ENCODE peak calls at places on chromosome 10, in five cellular contexts. S, N, D, Y and L are unnamed samples.

GRCh38 chr10:125017547-125018298 is 75.8 kb downstream of the ZRANB1 start:
- DNase-seq in S (no peak), N (no peak), D (no peak), Y (no peak), L (no peak)

GRCh38 chr10:123427386-123427785 is 238.8 kb upstream of the GPR26 start:
- DNase-seq in S (peak; percentile 47), N (peak; percentile 9), D (no peak), Y (no peak), L (no peak)

GRCh38 chr10:113610636-113611601 is 52.9 kb downstream of the NRAP start:
- DNase-seq in S (no peak), N (no peak), D (no peak), Y (no peak), L (no peak)

GRCh38 chr10:78875331-78875877 is 193.4 kb upstream of the ZMIZ1 start:
- DNase-seq in S (no peak), N (no peak), D (no peak), Y (no peak), L (no peak)

GRCh38 chr10:123642293-123642692 is 23.9 kb upstream of the GPR26 start:
- DNase-seq in S (peak; percentile 5), N (no peak), D (no peak), Y (no peak), L (no peak)

GRCh38 chr10:5070648-5071410 is 23.4 kb upstream of the AKR1C3 start:
- DNase-seq in S (no peak), N (no peak), D (no peak), Y (no peak), L (no peak)

GRCh38 chr10:80292607-80293239 is 3.3 kb upstream of the MAT1A start:
- DNase-seq in S (no peak), N (no peak), D (no peak), Y (no peak), L (no peak)

GRCh38 chr10:122132882-122133634 is 138.0 kb upstream of the BTBD16 start:
- DNase-seq in S (no peak), N (no peak), D (no peak), Y (no peak), L (no peak)

GRCh38 chr10:124288928-124289921 is 129.5 kb downstream of the OAT start:
- DNase-seq in S (no peak), N (no peak), D (no peak), Y (no peak), L (no peak)

GRCh38 chr10:122301055-122301810 is 30.1 kb downstream of the BTBD16 start:
- DNase-seq in S (no peak), N (no peak), D (no peak), Y (no peak), L (no peak)

GRCh38 chr10:19782430-19783089 is 33.7 kb upstream of the PLXDC2 start:
- DNase-seq in S (no peak), N (no peak), D (no peak), Y (no peak), L (no peak)

GRCh38 chr10:130854151-130854550 is 457.4 kb downstream of the TCERG1L start:
- DNase-seq in S (no peak), N (peak; percentile 0), D (no peak), Y (no peak), L (no peak)

GRCh38 chr10:121900443-121901174 is 27.2 kb downstream of the ATE1 start:
- DNase-seq in S (peak; percentile 72), N (peak; percentile 48), D (no peak), Y (peak; percentile 42), L (no peak)

GRCh38 chr10:129491123-129491734 is 24.2 kb downstream of the MGMT start:
- DNase-seq in S (peak; percentile 12), N (no peak), D (no peak), Y (no peak), L (no peak)

GRCh38 chr10:88012627-88013026 is 149.2 kb downstream of the PTEN start:
- DNase-seq in S (no peak), N (no peak), D (no peak), Y (no peak), L (no peak)

GRCh38 chr10:49298666-49298989 is 342 bp upstream of the C10orf71 start:
- DNase-seq in S (peak; percentile 35), N (no peak), D (peak; percentile 66), Y (no peak), L (peak; percentile 90)

GRCh38 chr10:53749439-53749838 is 976.9 kb upstream of the MBL2 start:
- DNase-seq in S (no peak), N (no peak), D (no peak), Y (no peak), L (no peak)

GRCh38 chr10:112303528-112303927 is 20.3 kb downstream of the TECTB start:
- DNase-seq in S (no peak), N (no peak), D (no peak), Y (no peak), L (no peak)
- TF ChIP-seq CTCF in S (no peak), N (no peak), D (no peak), Y (no peak), L (no peak)

GRCh38 chr10:33201056-33201780 is 133.2 kb downstream of the NRP1 start:
- DNase-seq in S (peak; percentile 55), N (no peak), D (no peak), Y (no peak), L (no peak)
- TF ChIP-seq CTCF in S (no peak), N (no peak), D (no peak), Y (no peak), L (no peak)

DNA sequence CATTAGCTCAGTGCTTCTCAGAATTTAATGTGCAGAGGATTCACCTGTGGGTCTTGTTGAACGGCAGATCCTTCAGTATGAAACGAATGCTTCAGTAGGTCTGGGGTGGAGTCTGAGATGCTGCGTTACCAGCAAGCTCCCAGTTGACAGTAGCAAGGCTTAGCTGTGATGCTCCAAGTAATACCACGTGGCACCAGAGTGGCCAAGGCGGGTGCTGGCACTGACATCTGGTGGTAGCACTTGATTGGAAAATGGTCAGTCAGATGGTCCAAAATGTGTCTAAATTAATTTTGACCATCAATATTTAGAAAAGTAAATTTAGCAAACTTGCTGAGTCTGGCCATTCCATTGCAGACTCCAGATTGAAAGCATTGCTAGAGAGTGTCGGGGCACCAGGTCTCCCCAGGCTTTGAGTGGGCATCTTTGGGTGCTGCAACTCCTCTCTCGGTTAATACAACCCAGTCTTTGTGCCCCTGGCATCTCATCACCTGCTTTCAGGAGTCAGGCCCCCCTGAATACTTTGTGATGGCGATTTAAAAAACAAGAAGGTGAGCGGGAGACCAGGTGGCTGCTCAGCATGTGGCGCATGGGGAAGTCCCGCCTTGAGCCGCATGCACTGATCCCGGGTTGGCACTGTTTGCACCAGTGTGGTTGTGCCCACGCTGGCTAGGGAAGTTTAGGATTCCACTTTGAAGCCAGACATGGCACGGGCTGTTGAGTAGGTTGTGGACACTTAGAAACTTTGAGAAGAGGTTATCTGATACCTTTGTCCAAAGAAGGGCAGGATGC is 130.0 kb downstream of the NT5C2 start:
- DNase-seq in S (peak; percentile 27), N (no peak), D (no peak), Y (no peak), L (no peak)
- TF ChIP-seq CTCF in S (peak; percentile 47), N (peak; percentile 46), D (peak; percentile 14), Y (peak; percentile 30), L (no peak)

DNA sequence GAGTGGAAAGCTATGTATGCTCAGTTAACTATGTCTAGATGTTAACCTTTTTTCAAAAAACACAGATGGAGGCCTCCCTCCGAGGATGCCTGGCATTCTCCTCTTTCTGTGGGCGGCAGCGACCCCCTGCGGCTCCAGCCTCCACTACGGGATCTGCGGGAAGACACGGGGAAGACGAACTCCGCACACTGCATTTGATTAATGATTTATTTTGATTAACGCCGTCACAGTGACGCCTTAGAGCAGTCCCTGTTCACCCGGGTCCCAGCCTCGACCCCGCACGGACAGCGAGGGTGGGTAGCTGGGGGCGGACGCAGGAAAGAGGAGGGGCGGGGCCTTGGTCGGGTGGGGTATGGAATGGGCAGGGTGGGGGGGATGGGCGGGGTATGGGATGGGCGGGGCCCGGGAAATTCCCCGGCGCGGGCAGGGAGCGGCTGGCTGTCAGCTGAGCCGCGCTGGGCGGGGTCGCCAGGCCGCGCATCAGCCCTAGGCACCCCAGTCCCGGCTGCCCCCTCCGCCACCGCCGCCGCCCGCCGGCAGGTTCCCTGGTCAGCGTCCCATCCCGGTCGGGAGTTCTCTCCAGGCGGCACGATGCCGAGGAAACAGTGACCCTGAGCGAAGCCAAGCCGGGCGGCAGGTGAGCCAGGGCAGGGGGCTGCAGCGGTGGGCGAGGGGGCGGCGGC is at the start of gene OPTN:
- DNase-seq in S (peak; percentile 59), N (peak; percentile 86), D (peak; percentile 84), Y (peak; percentile 59), L (peak; percentile 83)
- TF ChIP-seq CTCF in S (peak; percentile 75), N (peak; percentile 92), D (peak; percentile 59), Y (peak; percentile 79), L (peak; percentile 88)